ENCODE peak calls at places on chromosomes 1 and 21, in six cellular contexts. One of them, this sample, is unnamed.

GRCh38 chr1:192448026-192448578 is 127.5 kb upstream of the RGS1 start:
- DNase-seq in right atrium auricular region: no peak
- DNase-seq in omental fat pad: no peak
- DNase-seq in stimulated activated CD4-positive, alpha-beta T cell treated with anti-CD3 and anti-CD28 coated beads, Interleukin-4, amount 100 ng/mL, for 24 hours: no peak
- DNase-seq in AG20443: no peak
- DNase-seq in T-cell: no peak
- DNase-seq in this sample: no peak

GRCh38 chr1:13908128-13908527 is 208.1 kb downstream of the PRDM2 start:
- DNase-seq in right atrium auricular region: no peak
- DNase-seq in AG20443: no peak
- DNase-seq in omental fat pad: no peak
- DNase-seq in T-cell: no peak
- DNase-seq in stimulated activated CD4-positive, alpha-beta T cell treated with anti-CD3 and anti-CD28 coated beads, Interleukin-4, amount 100 ng/mL, for 24 hours: no peak
- DNase-seq in this sample: no peak

GRCh38 chr21:41750532-41751151 is 16.2 kb downstream of the RIPK4 start:
- DNase-seq in right atrium auricular region: no peak
- DNase-seq in stimulated activated CD4-positive, alpha-beta T cell treated with anti-CD3 and anti-CD28 coated beads, Interleukin-4, amount 100 ng/mL, for 24 hours: no peak
- DNase-seq in T-cell: no peak
- DNase-seq in omental fat pad: no peak
- DNase-seq in AG20443: no peak
- DNase-seq in this sample: no peak

GRCh38 chr1:105436589-105437259 is 1619.8 kb upstream of the PRMT6 start:
- DNase-seq in right atrium auricular region: no peak
- DNase-seq in T-cell: no peak
- DNase-seq in AG20443: no peak
- DNase-seq in omental fat pad: no peak
- DNase-seq in stimulated activated CD4-positive, alpha-beta T cell treated with anti-CD3 and anti-CD28 coated beads, Interleukin-4, amount 100 ng/mL, for 24 hours: no peak
- DNase-seq in this sample: no peak

GRCh38 chr1:27476222-27476621 is 13.7 kb downstream of the WASF2 start:
- DNase-seq in right atrium auricular region: peak; percentile 44
- DNase-seq in stimulated activated CD4-positive, alpha-beta T cell treated with anti-CD3 and anti-CD28 coated beads, Interleukin-4, amount 100 ng/mL, for 24 hours: peak; percentile 18
- DNase-seq in omental fat pad: no peak
- DNase-seq in T-cell: no peak
- DNase-seq in AG20443: no peak
- DNase-seq in this sample: no peak

GRCh38 chr1:115194571-115194970 is 105.3 kb upstream of the TSPAN2 start:
- DNase-seq in AG20443: no peak
- DNase-seq in right atrium auricular region: no peak
- DNase-seq in T-cell: no peak
- DNase-seq in omental fat pad: no peak
- DNase-seq in stimulated activated CD4-positive, alpha-beta T cell treated with anti-CD3 and anti-CD28 coated beads, Interleukin-4, amount 100 ng/mL, for 24 hours: no peak
- DNase-seq in this sample: no peak

GRCh38 chr1:156912861-156913808 is 7.3 kb upstream of the LRRC71 start:
- DNase-seq in AG20443: peak; percentile 54
- DNase-seq in T-cell: no peak
- DNase-seq in omental fat pad: no peak
- DNase-seq in stimulated activated CD4-positive, alpha-beta T cell treated with anti-CD3 and anti-CD28 coated beads, Interleukin-4, amount 100 ng/mL, for 24 hours: no peak
- DNase-seq in right atrium auricular region: no peak
- DNase-seq in this sample: no peak

GRCh38 chr1:48603222-48603621 is 131.2 kb upstream of the SPATA6 start:
- DNase-seq in stimulated activated CD4-positive, alpha-beta T cell treated with anti-CD3 and anti-CD28 coated beads, Interleukin-4, amount 100 ng/mL, for 24 hours: no peak
- DNase-seq in right atrium auricular region: no peak
- DNase-seq in omental fat pad: no peak
- DNase-seq in T-cell: no peak
- DNase-seq in AG20443: no peak
- DNase-seq in this sample: no peak

GRCh38 chr1:229029644-229030235 is 241.2 kb upstream of the RAB4A start:
- DNase-seq in stimulated activated CD4-positive, alpha-beta T cell treated with anti-CD3 and anti-CD28 coated beads, Interleukin-4, amount 100 ng/mL, for 24 hours: no peak
- DNase-seq in omental fat pad: no peak
- DNase-seq in right atrium auricular region: no peak
- DNase-seq in AG20443: no peak
- DNase-seq in T-cell: no peak
- DNase-seq in this sample: no peak

GRCh38 chr1:22587247-22587646 is 24.0 kb downstream of the EPHA8 start:
- DNase-seq in AG20443: no peak
- DNase-seq in omental fat pad: no peak
- DNase-seq in right atrium auricular region: no peak
- DNase-seq in T-cell: no peak
- DNase-seq in stimulated activated CD4-positive, alpha-beta T cell treated with anti-CD3 and anti-CD28 coated beads, Interleukin-4, amount 100 ng/mL, for 24 hours: no peak
- DNase-seq in this sample: no peak

GRCh38 chr21:37009740-37010341 is 3.3 kb downstream of the RIPPLY3 start:
- DNase-seq in T-cell: peak; percentile 67
- DNase-seq in omental fat pad: peak; percentile 58
- DNase-seq in stimulated activated CD4-positive, alpha-beta T cell treated with anti-CD3 and anti-CD28 coated beads, Interleukin-4, amount 100 ng/mL, for 24 hours: peak; percentile 80
- DNase-seq in AG20443: peak; percentile 95
- DNase-seq in right atrium auricular region: peak; percentile 78
- DNase-seq in this sample: no peak

GRCh38 chr1:100607628-100608240 is 69.8 kb downstream of the GPR88 start:
- DNase-seq in stimulated activated CD4-positive, alpha-beta T cell treated with anti-CD3 and anti-CD28 coated beads, Interleukin-4, amount 100 ng/mL, for 24 hours: no peak
- DNase-seq in right atrium auricular region: no peak
- DNase-seq in T-cell: no peak
- DNase-seq in AG20443: no peak
- DNase-seq in omental fat pad: no peak
- DNase-seq in this sample: no peak

GRCh38 chr1:44507490-44508396 is 102.7 kb downstream of the RNF220 start:
- DNase-seq in omental fat pad: no peak
- DNase-seq in T-cell: no peak
- DNase-seq in right atrium auricular region: no peak
- DNase-seq in AG20443: no peak
- DNase-seq in stimulated activated CD4-positive, alpha-beta T cell treated with anti-CD3 and anti-CD28 coated beads, Interleukin-4, amount 100 ng/mL, for 24 hours: no peak
- DNase-seq in this sample: no peak

GRCh38 chr21:45910548-45911221 is 70.9 kb upstream of the COL6A1 start:
- DNase-seq in stimulated activated CD4-positive, alpha-beta T cell treated with anti-CD3 and anti-CD28 coated beads, Interleukin-4, amount 100 ng/mL, for 24 hours: no peak
- DNase-seq in omental fat pad: no peak
- DNase-seq in AG20443: no peak
- DNase-seq in T-cell: no peak
- DNase-seq in right atrium auricular region: no peak
- DNase-seq in this sample: no peak

GRCh38 chr1:215425135-215425534 is 142.0 kb upstream of the KCTD3 start:
- DNase-seq in AG20443: no peak
- DNase-seq in omental fat pad: no peak
- DNase-seq in right atrium auricular region: no peak
- DNase-seq in stimulated activated CD4-positive, alpha-beta T cell treated with anti-CD3 and anti-CD28 coated beads, Interleukin-4, amount 100 ng/mL, for 24 hours: no peak
- DNase-seq in T-cell: no peak
- DNase-seq in this sample: no peak

GRCh38 chr1:107952989-107953388 is 12.0 kb downstream of the VAV3 start:
- DNase-seq in omental fat pad: no peak
- DNase-seq in right atrium auricular region: no peak
- DNase-seq in AG20443: no peak
- DNase-seq in stimulated activated CD4-positive, alpha-beta T cell treated with anti-CD3 and anti-CD28 coated beads, Interleukin-4, amount 100 ng/mL, for 24 hours: no peak
- DNase-seq in T-cell: no peak
- DNase-seq in this sample: no peak

GRCh38 chr1:16076871-16077250 is 3.4 kb upstream of the FAM131C start:
- DNase-seq in stimulated activated CD4-positive, alpha-beta T cell treated with anti-CD3 and anti-CD28 coated beads, Interleukin-4, amount 100 ng/mL, for 24 hours: no peak
- DNase-seq in omental fat pad: no peak
- DNase-seq in T-cell: no peak
- DNase-seq in AG20443: peak; percentile 75
- DNase-seq in right atrium auricular region: no peak
- DNase-seq in this sample: no peak

GRCh38 chr1:205304046-205304694 is 17.4 kb downstream of the NUAK2 start:
- DNase-seq in right atrium auricular region: no peak
- DNase-seq in T-cell: no peak
- DNase-seq in omental fat pad: no peak
- DNase-seq in AG20443: no peak
- DNase-seq in stimulated activated CD4-positive, alpha-beta T cell treated with anti-CD3 and anti-CD28 coated beads, Interleukin-4, amount 100 ng/mL, for 24 hours: no peak
- DNase-seq in this sample: no peak

GRCh38 chr1:147077936-147078605 is 94.2 kb downstream of the PRKAB2 start:
- DNase-seq in stimulated activated CD4-positive, alpha-beta T cell treated with anti-CD3 and anti-CD28 coated beads, Interleukin-4, amount 100 ng/mL, for 24 hours: no peak
- DNase-seq in omental fat pad: no peak
- DNase-seq in AG20443: no peak
- DNase-seq in T-cell: no peak
- DNase-seq in right atrium auricular region: no peak
- DNase-seq in this sample: no peak

GRCh38 chr21:44054710-44055109 is 42.6 kb downstream of the TRAPPC10 start:
- DNase-seq in stimulated activated CD4-positive, alpha-beta T cell treated with anti-CD3 and anti-CD28 coated beads, Interleukin-4, amount 100 ng/mL, for 24 hours: no peak
- DNase-seq in omental fat pad: no peak
- DNase-seq in right atrium auricular region: no peak
- DNase-seq in AG20443: peak; percentile 26
- DNase-seq in T-cell: no peak
- DNase-seq in this sample: no peak

GRCh38 chr1:151823175-151823574 is 8.4 kb downstream of the RORC start:
- DNase-seq in right atrium auricular region: no peak
- DNase-seq in omental fat pad: no peak
- DNase-seq in stimulated activated CD4-positive, alpha-beta T cell treated with anti-CD3 and anti-CD28 coated beads, Interleukin-4, amount 100 ng/mL, for 24 hours: no peak
- DNase-seq in AG20443: no peak
- DNase-seq in T-cell: no peak
- DNase-seq in this sample: no peak

GRCh38 chr1:2625311-2625710 is 7.5 kb downstream of the MMEL1 start:
- DNase-seq in omental fat pad: no peak
- DNase-seq in stimulated activated CD4-positive, alpha-beta T cell treated with anti-CD3 and anti-CD28 coated beads, Interleukin-4, amount 100 ng/mL, for 24 hours: no peak
- DNase-seq in T-cell: no peak
- DNase-seq in AG20443: no peak
- DNase-seq in right atrium auricular region: no peak
- DNase-seq in this sample: no peak

GRCh38 chr1:163440090-163440489 is 118.3 kb downstream of the NUF2 start:
- DNase-seq in T-cell: no peak
- DNase-seq in right atrium auricular region: no peak
- DNase-seq in omental fat pad: no peak
- DNase-seq in stimulated activated CD4-positive, alpha-beta T cell treated with anti-CD3 and anti-CD28 coated beads, Interleukin-4, amount 100 ng/mL, for 24 hours: no peak
- DNase-seq in AG20443: no peak
- DNase-seq in this sample: no peak

GRCh38 chr1:18387307-18387706 is 93.4 kb upstream of the KLHDC7A start:
- DNase-seq in omental fat pad: no peak
- DNase-seq in AG20443: no peak
- DNase-seq in right atrium auricular region: no peak
- DNase-seq in T-cell: no peak
- DNase-seq in stimulated activated CD4-positive, alpha-beta T cell treated with anti-CD3 and anti-CD28 coated beads, Interleukin-4, amount 100 ng/mL, for 24 hours: no peak
- DNase-seq in this sample: no peak

GRCh38 chr21:41668686-41669532 is 97.9 kb downstream of the RIPK4 start:
- DNase-seq in right atrium auricular region: no peak
- DNase-seq in omental fat pad: no peak
- DNase-seq in stimulated activated CD4-positive, alpha-beta T cell treated with anti-CD3 and anti-CD28 coated beads, Interleukin-4, amount 100 ng/mL, for 24 hours: no peak
- DNase-seq in AG20443: no peak
- DNase-seq in T-cell: no peak
- DNase-seq in this sample: no peak

GRCh38 chr21:29943885-29944284 is 4.1 kb upstream of the GRIK1 start:
- DNase-seq in omental fat pad: no peak
- DNase-seq in stimulated activated CD4-positive, alpha-beta T cell treated with anti-CD3 and anti-CD28 coated beads, Interleukin-4, amount 100 ng/mL, for 24 hours: no peak
- DNase-seq in T-cell: no peak
- DNase-seq in AG20443: no peak
- DNase-seq in right atrium auricular region: no peak
- DNase-seq in this sample: no peak

GRCh38 chr1:206742702-206743383 is 27.7 kb upstream of the IL19 start:
- DNase-seq in T-cell: no peak
- DNase-seq in right atrium auricular region: no peak
- DNase-seq in omental fat pad: no peak
- DNase-seq in AG20443: no peak
- DNase-seq in stimulated activated CD4-positive, alpha-beta T cell treated with anti-CD3 and anti-CD28 coated beads, Interleukin-4, amount 100 ng/mL, for 24 hours: peak; percentile 37
- DNase-seq in this sample: no peak